ENCODE peak calls at places on chromosomes 1 and 21, in five cellular contexts. H is ascending aorta, K is SJSA1, O is right cardiac atrium, U is heart left ventricle. W is an unnamed sample.

GRCh38 chr1:23657659-23658275 is 33.8 kb upstream of the RPL11 start:
- DNase-seq in U (peak; percentile 27), H (no peak), K (peak; percentile 63), O (peak; percentile 88), W (no peak)

GRCh38 chr1:171984262-171984661 is 143.0 kb downstream of the DNM3 start:
- DNase-seq in K (no peak), U (peak; percentile 18), H (no peak), O (no peak), W (no peak)

GRCh38 chr1:209611771-209612570 is 28.5 kb downstream of the CAMK1G start:
- DNase-seq in K (no peak), U (no peak), H (no peak), O (no peak), W (no peak)

GRCh38 chr1:188137221-188137620 is 1308.5 kb downstream of the PLA2G4A start:
- DNase-seq in K (no peak), U (no peak), O (no peak), H (no peak), W (no peak)

GRCh38 chr1:207291723-207292122 is 29.8 kb upstream of the CD55 start:
- DNase-seq in U (no peak), H (no peak), K (no peak), O (no peak), W (no peak)

GRCh38 chr1:209873067-209873810 is 45.5 kb downstream of the UTP25 start:
- DNase-seq in U (no peak), O (no peak), H (no peak), K (no peak), W (no peak)

GRCh38 chr1:77467741-77468140 is 185.9 kb downstream of the AK5 start:
- DNase-seq in U (no peak), O (no peak), K (no peak), H (no peak), W (no peak)

GRCh38 chr1:51693420-51694144 is 76.7 kb downstream of the OSBPL9 start:
- DNase-seq in U (no peak), O (no peak), H (no peak), K (no peak), W (no peak)

GRCh38 chr1:193794239-193794638 is 607.8 kb upstream of the B3GALT2 start:
- DNase-seq in U (no peak), O (no peak), K (no peak), H (no peak), W (no peak)

GRCh38 chr1:82392513-82392912 is 591.8 kb downstream of the ADGRL2 start:
- DNase-seq in K (no peak), U (no peak), H (no peak), O (no peak), W (no peak)

GRCh38 chr1:50332941-50333594 is 90.2 kb downstream of the DMRTA2 start:
- DNase-seq in H (no peak), O (peak; percentile 85), U (peak; percentile 25), K (no peak), W (no peak)

GRCh38 chr1:8002329-8003320 is 23.5 kb downstream of the ERRFI1 start:
- DNase-seq in U (no peak), H (no peak), K (no peak), O (no peak), W (no peak)

GRCh38 chr21:46598563-46599250 is 6.2 kb downstream of the S100B start:
- DNase-seq in U (no peak), H (no peak), K (no peak), O (peak; percentile 46), W (no peak)

GRCh38 chr21:41246808-41247207 is 69.8 kb upstream of the FAM3B start:
- DNase-seq in K (no peak), H (no peak), U (no peak), O (no peak), W (no peak)

GRCh38 chr1:26500488-26501175 is 28.4 kb downstream of the HMGN2 start:
- DNase-seq in H (peak; percentile 41), O (peak; percentile 95), U (peak; percentile 91), K (peak; percentile 88), W (peak; percentile 38)

GRCh38 chr21:40829308-40829707 is 17.6 kb downstream of the DSCAM start:
- DNase-seq in U (no peak), O (no peak), K (no peak), H (no peak), W (no peak)

GRCh38 chr21:41975391-41976272 is 21.8 kb upstream of the C2CD2 start:
- DNase-seq in H (no peak), K (no peak), U (no peak), O (no peak), W (no peak)

GRCh38 chr1:13725714-13726175 is 25.8 kb downstream of the PRDM2 start:
- DNase-seq in H (no peak), K (no peak), O (peak; percentile 11), U (no peak), W (no peak)

GRCh38 chr1:111920221-111921024 is 69.0 kb downstream of the KCND3 start:
- DNase-seq in O (no peak), H (no peak), U (peak; percentile 51), K (no peak), W (peak; percentile 28)

GRCh38 chr1:96145486-96145885 is 576.1 kb upstream of the PTBP2 start:
- DNase-seq in K (no peak), H (no peak), U (no peak), O (no peak), W (no peak)

GRCh38 chr1:203607169-203607873 is 19.3 kb upstream of the ATP2B4 start:
- DNase-seq in O (peak; percentile 82), U (no peak), H (no peak), K (peak; percentile 96), W (no peak)

GRCh38 chr1:88700383-88701013 is 16.4 kb downstream of the PKN2 start:
- DNase-seq in K (no peak), U (no peak), O (no peak), H (no peak), W (no peak)

GRCh38 chr1:241413974-241414373 is 57.0 kb upstream of the RGS7 start:
- DNase-seq in U (no peak), H (no peak), K (no peak), O (no peak), W (no peak)

GRCh38 chr1:51301844-51302162 is 28.6 kb downstream of the TTC39A start:
- DNase-seq in H (no peak), U (no peak), K (no peak), O (no peak), W (no peak)

GRCh38 chr1:16318544-16318943 is 33.7 kb downstream of the FBXO42 start:
- DNase-seq in K (no peak), H (no peak), O (peak; percentile 60), U (peak; percentile 18), W (no peak)

GRCh38 chr1:109502368-109502851 is 7.1 kb downstream of the AMIGO1 start:
- DNase-seq in H (no peak), O (no peak), K (no peak), U (no peak), W (no peak)

GRCh38 chr1:119971710-119972570 is 75.6 kb upstream of the ADAM30 start:
- DNase-seq in H (no peak), O (no peak), K (no peak), U (no peak), W (no peak)

GRCh38 chr1:187991944-187992343 is 1163.2 kb downstream of the PLA2G4A start:
- DNase-seq in U (no peak), O (no peak), K (no peak), H (no peak), W (no peak)

GRCh38 chr1:210416681-210417080 is 88.0 kb downstream of the HHAT start:
- DNase-seq in K (no peak), U (no peak), O (no peak), H (no peak), W (no peak)

GRCh38 chr1:109191377-109191776 is 22.3 kb upstream of the SARS1 start:
- DNase-seq in O (no peak), H (no peak), U (no peak), K (peak; percentile 56), W (no peak)

GRCh38 chr1:107840746-107841145 is 124.2 kb downstream of the VAV3 start:
- DNase-seq in O (no peak), H (no peak), U (no peak), K (no peak), W (no peak)

GRCh38 chr21:39258207-39258606 is 55.2 kb downstream of the BRWD1 start:
- DNase-seq in H (no peak), K (no peak), O (no peak), U (no peak), W (no peak)

GRCh38 chr1:53381790-53382401 is 54.0 kb upstream of the LRP8 start:
- DNase-seq in O (no peak), K (no peak), H (no peak), U (no peak), W (no peak)

GRCh38 chr1:232014941-232015340 is 388.4 kb downstream of the DISC1 start:
- DNase-seq in U (no peak), H (no peak), O (no peak), K (no peak), W (no peak)

GRCh38 chr1:1185101-1185765 is 11.6 kb downstream of the TTLL10 start:
- DNase-seq in K (no peak), O (peak; percentile 37), H (no peak), U (peak; percentile 4), W (no peak)

GRCh38 chr1:89125571-89126233 is at the start of gene GBP2:
- DNase-seq in O (peak; percentile 50), K (no peak), H (no peak), U (no peak), W (no peak)

GRCh38 chr1:151936653-151937052 is 27.3 kb upstream of the THEM4 start:
- DNase-seq in H (no peak), K (no peak), O (no peak), U (no peak), W (no peak)

GRCh38 chr21:27674037-27674436 is 707.1 kb upstream of the ADAMTS5 start:
- DNase-seq in O (no peak), H (no peak), U (no peak), K (no peak), W (no peak)

GRCh38 chr21:16195896-16196443 is 466.2 kb downstream of the USP25 start:
- DNase-seq in U (no peak), O (no peak), K (no peak), H (no peak), W (no peak)
- H3K4me3 ChIP-seq in U (peak overlapping the region; percentile 62), O (peak overlapping the region; percentile 95), K (no peak overlapping the region), H (peak overlapping the region; percentile 51), W (peak overlapping the region; percentile 72)

DNA sequence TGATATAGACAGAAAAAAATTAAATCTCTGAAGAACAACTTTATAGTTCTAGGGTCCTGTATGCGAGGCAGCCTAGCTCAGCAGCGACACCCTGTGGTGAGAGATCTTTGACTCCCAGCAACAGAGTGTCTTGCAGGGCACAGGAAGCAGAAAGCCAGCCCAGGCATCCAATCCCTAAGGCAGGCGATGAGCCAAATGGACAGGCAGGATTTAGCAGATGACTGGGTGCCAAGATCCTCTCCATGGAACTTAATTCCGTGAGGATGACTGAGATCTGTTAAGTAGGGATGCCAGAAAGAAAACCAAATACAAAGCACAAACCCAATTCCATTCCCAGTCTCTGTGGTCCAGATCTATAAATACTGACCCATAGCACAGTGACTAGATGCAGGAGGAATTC is 38.8 kb downstream of the HLCS start:
- DNase-seq in H (no peak), O (peak; percentile 93), K (peak; percentile 89), U (peak; percentile 75), W (peak; percentile 55)
- H3K27ac ChIP-seq in H (no peak overlapping the region), O (no peak overlapping the region), K (no peak overlapping the region), U (no peak overlapping the region), W (no peak overlapping the region)

GRCh38 chr1:208524376-208524775 is 280.2 kb upstream of the PLXNA2 start:
- DNase-seq in H (no peak), O (no peak), U (no peak), K (no peak), W (no peak)
- H3K4me3 ChIP-seq in H (no peak overlapping the region), O (no peak overlapping the region), U (no peak overlapping the region), K (no peak overlapping the region), W (no peak overlapping the region)

DNA sequence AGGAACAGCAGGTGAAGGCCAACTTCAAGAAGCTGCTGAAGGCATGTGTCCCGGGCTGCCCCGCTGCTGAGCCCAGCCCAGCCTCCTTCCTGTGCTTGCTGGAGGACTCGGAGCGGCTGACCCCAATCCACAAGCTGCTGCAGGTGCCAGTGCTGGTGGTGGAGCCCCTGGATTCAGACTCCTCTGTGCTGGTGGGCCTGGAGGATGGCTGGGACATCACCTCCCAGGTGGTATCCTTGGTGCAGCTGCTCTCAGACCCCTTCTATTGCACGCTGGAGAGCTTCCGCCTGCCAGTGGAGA is 20.1 kb upstream of the NPPB start:
- DNase-seq in K (no peak), H (no peak), O (no peak), U (no peak), W (no peak)
- H3K27ac ChIP-seq in K (no peak overlapping the region), H (no peak overlapping the region), O (no peak overlapping the region), U (no peak overlapping the region), W (no peak overlapping the region)

W was measured in thoracic aorta.